ENCODE peak calls at places on chromosomes 2 and 18, in nine cellular contexts. P, U, A, I, K, H, V, Q and T are unnamed samples.

GRCh38 chr2:218962859-218963492 is 3.5 kb downstream of the CDK5R2 start:
- DNase-seq in P (peak), U (no peak), A (peak), I (peak), K (peak), H (peak), V (peak), Q (no peak), T (peak)

GRCh38 chr2:15613736-15614429 is 22.2 kb downstream of the DDX1 start:
- DNase-seq in P (no peak), U (no peak), A (no peak), I (no peak), K (no peak), H (no peak), V (no peak), Q (no peak), T (no peak)

GRCh38 chr2:54566896-54567295 is 110.8 kb downstream of the SPTBN1 start:
- DNase-seq in P (no peak), U (no peak), A (no peak), I (no peak), K (no peak), H (no peak), V (no peak), Q (no peak), T (no peak)

GRCh38 chr2:219440388-219441256 is 6.0 kb downstream of the SPEG start:
- DNase-seq in P (no peak), U (no peak), A (no peak), I (no peak), K (no peak), H (no peak), V (no peak), Q (no peak), T (peak)

GRCh38 chr2:158772306-158773078 is 22.6 kb upstream of the DAPL1 start:
- DNase-seq in P (no peak), U (no peak), A (peak), I (no peak), K (no peak), H (no peak), V (no peak), Q (no peak), T (no peak)

GRCh38 chr2:127174977-127175376 is 45.1 kb downstream of the CYP27C1 start:
- DNase-seq in P (no peak), U (no peak), A (no peak), I (no peak), K (no peak), H (no peak), V (peak), Q (no peak), T (no peak)

GRCh38 chr2:55099878-55100820 is 49.9 kb upstream of the RTN4 start:
- DNase-seq in P (no peak), U (no peak), A (no peak), I (no peak), K (no peak), H (no peak), V (no peak), Q (no peak), T (peak)

GRCh38 chr2:171147081-171147480 is 13.6 kb downstream of the TLK1 start:
- DNase-seq in P (no peak), U (no peak), A (no peak), I (no peak), K (no peak), H (no peak), V (no peak), Q (no peak), T (no peak)

GRCh38 chr2:100285691-100286090 is 36.6 kb downstream of the LONRF2 start:
- DNase-seq in P (no peak), U (no peak), A (no peak), I (no peak), K (peak), H (no peak), V (no peak), Q (no peak), T (peak)

GRCh38 chr2:72137498-72138010 is 10.1 kb downstream of the CYP26B1 start:
- DNase-seq in P (peak), U (no peak), A (peak), I (peak), K (no peak), H (no peak), V (peak), Q (no peak), T (peak)

GRCh38 chr18:3256693-3257626 is 5.0 kb upstream of the MYL12B start:
- DNase-seq in P (no peak), U (no peak), A (no peak), I (peak), K (no peak), H (no peak), V (no peak), Q (no peak), T (no peak)

GRCh38 chr18:56650056-56650455 is 1.1 kb upstream of the WDR7 start:
- DNase-seq in P (no peak), U (no peak), A (no peak), I (no peak), K (no peak), H (no peak), V (no peak), Q (no peak), T (no peak)

GRCh38 chr2:15311201-15311882 is 249.8 kb downstream of the NBAS start:
- DNase-seq in P (no peak), U (no peak), A (no peak), I (no peak), K (no peak), H (no peak), V (no peak), Q (peak), T (no peak)

GRCh38 chr2:201448701-201449100 is 2.6 kb downstream of the TRAK2 start:
- DNase-seq in P (no peak), U (no peak), A (no peak), I (no peak), K (no peak), H (no peak), V (no peak), Q (no peak), T (no peak)

GRCh38 chr2:96324716-96325037 is 440 bp upstream of the ITPRIPL1 start:
- DNase-seq in P (no peak), U (no peak), A (no peak), I (no peak), K (no peak), H (no peak), V (no peak), Q (no peak), T (no peak)

GRCh38 chr2:168632733-168633132 is 169.7 kb upstream of the NOSTRIN start:
- DNase-seq in P (no peak), U (no peak), A (peak), I (no peak), K (no peak), H (no peak), V (peak), Q (no peak), T (no peak)

DNA sequence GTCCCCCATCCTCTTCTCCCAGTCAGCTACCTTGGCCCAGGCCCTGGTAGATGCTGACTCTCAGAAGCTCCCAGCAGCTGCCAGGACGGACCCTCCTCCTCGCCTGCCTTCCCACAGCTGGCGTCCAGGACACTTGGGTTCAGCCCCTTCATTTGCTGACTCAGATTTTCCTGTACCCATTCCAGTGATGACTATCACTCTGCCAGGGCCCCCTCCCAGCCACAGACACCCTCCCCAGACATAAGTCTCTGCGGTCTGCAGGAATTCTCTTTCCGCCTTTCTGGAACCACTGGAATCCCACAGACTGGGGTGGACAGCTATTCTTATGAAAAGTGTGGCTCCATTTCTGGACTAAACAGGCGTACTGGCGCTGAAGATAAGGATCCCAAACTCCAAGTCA is 260.3 kb upstream of the EPAS1 start:
- DNase-seq in P (no peak), U (no peak), A (no peak), I (no peak), K (no peak), H (no peak), V (no peak), Q (no peak), T (no peak)
- TF ChIP-seq REST in P (no peak), U (no peak), A (no peak), I (no peak), K (no peak), H (no peak), V (peak), Q (no peak), T (no peak)

DNA sequence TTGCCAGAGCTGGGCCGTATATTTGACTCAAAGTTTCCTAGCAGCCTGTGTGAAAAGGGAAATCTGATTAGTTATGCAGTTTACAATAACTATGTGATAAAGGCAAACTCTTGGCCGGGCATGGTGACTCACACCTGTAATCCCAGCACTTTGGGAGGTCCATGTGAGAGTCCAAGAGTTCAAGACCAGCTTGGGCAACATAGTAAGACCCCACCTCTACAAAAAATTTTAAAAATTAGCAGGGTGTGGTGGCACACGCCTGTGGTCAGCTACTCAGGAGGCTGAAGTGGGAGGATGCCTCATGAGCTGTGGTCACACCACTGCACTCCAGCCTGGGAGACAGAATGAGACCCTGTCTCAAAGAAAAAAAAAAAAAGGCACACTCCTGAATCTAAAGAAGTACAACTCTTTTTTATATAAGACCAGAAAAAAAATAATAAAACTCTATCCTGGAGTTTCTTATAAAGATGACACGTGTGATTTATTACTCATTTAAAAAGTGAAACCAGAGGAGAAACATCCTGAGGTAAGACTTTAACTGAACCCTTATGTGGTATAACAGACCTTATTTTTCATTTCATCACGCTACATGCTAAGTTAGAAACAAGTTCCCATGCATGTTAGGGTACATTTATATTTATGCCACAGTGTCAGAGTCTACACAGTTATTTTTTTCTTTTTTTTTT is 32.6 kb upstream of the KCMF1 start:
- DNase-seq in P (no peak), U (no peak), A (no peak), I (peak), K (peak), H (no peak), V (no peak), Q (peak), T (peak)
- TF ChIP-seq REST in P (no peak), U (no peak), A (no peak), I (no peak), K (no peak), H (no peak), V (no peak), Q (no peak), T (no peak)

GRCh38 chr18:63178526-63178880 is 141.1 kb downstream of the BCL2 start:
- DNase-seq in P (no peak), U (no peak), A (no peak), I (no peak), K (no peak), H (peak), V (no peak), Q (no peak), T (no peak)
- TF ChIP-seq REST in P (no peak), U (no peak), A (no peak), I (no peak), K (no peak), H (no peak), V (no peak), Q (no peak), T (no peak)

GRCh38 chr18:79606621-79607331 is 72.8 kb upstream of the CTDP1 start:
- DNase-seq in P (no peak), U (no peak), A (no peak), I (no peak), K (no peak), H (no peak), V (no peak), Q (no peak), T (no peak)

GRCh38 chr18:79604205-79604912 is 75.2 kb upstream of the CTDP1 start:
- DNase-seq in P (no peak), U (no peak), A (no peak), I (no peak), K (no peak), H (no peak), V (no peak), Q (no peak), T (no peak)

GRCh38 chr18:79603321-79604204 is 76.0 kb upstream of the CTDP1 start:
- DNase-seq in P (no peak), U (no peak), A (no peak), I (no peak), K (no peak), H (no peak), V (no peak), Q (no peak), T (no peak)

GRCh38 chr18:79605481-79605880 is 74.1 kb upstream of the CTDP1 start:
- DNase-seq in P (no peak), U (no peak), A (no peak), I (no peak), K (no peak), H (no peak), V (no peak), Q (no peak), T (no peak)

GRCh38 chr18:79604913-79605235 is 74.7 kb upstream of the CTDP1 start:
- DNase-seq in P (no peak), U (no peak), A (no peak), I (no peak), K (no peak), H (no peak), V (no peak), Q (no peak), T (no peak)
- TF ChIP-seq REST in P (no peak), U (no peak), A (no peak), I (no peak), K (no peak), H (no peak), V (no peak), Q (no peak), T (no peak)

DNA sequence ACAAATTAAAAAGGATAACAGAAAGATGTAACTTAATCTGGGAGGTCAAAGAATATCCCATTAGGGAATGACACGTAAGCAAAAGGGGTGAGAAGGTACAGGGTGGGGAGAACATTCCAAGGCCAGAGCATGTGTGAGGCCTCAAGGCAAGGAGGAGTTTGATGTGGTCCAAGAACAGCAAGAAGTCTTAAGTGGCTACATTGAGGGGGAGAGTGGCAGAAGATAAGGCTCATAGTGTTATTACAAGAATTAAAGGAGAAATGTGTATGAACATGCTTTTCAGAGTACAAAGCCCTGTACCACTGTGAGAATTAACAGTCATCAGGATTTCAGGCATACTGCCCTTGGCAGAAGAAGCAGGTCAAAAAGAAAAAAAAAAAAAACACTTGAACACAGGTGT is 174.4 kb upstream of the ERBB4 start:
- DNase-seq in P (no peak), U (no peak), A (no peak), I (no peak), K (no peak), H (no peak), V (no peak), Q (no peak), T (no peak)
- TF ChIP-seq REST in P (no peak), U (no peak), A (no peak), I (no peak), K (no peak), H (no peak), V (no peak), Q (no peak), T (no peak)

DNA sequence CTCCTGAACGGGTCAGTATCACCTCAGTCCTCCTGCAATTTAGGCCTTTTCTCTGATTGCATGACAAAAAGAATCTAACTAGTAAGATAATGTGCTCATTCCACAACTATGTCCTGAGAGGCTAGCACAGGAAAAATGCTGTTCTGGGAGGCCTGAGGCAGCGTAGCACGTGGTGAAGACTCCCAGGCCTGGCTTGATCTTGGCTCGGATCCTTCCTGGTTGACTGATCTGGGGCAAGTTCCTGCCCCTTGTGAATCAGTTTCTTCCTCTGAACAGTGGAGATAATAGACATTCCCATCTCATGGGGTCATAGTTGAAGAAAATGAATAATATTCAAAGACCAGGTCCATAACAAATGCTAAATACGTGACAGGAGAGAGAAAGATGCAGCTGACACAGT is 12.3 kb downstream of the FBLN7 start:
- DNase-seq in P (no peak), U (no peak), A (no peak), I (no peak), K (no peak), H (no peak), V (no peak), Q (no peak), T (no peak)
- TF ChIP-seq REST in P (no peak), U (no peak), A (no peak), I (no peak), K (no peak), H (no peak), V (no peak), Q (no peak), T (no peak)

GRCh38 chr2:207156451-207157161 is 9.1 kb downstream of the KLF7 start:
- DNase-seq in P (no peak), U (no peak), A (no peak), I (peak), K (no peak), H (no peak), V (no peak), Q (no peak), T (no peak)
- TF ChIP-seq REST in P (no peak), U (no peak), A (no peak), I (no peak), K (no peak), H (no peak), V (no peak), Q (no peak), T (no peak)

DNA sequence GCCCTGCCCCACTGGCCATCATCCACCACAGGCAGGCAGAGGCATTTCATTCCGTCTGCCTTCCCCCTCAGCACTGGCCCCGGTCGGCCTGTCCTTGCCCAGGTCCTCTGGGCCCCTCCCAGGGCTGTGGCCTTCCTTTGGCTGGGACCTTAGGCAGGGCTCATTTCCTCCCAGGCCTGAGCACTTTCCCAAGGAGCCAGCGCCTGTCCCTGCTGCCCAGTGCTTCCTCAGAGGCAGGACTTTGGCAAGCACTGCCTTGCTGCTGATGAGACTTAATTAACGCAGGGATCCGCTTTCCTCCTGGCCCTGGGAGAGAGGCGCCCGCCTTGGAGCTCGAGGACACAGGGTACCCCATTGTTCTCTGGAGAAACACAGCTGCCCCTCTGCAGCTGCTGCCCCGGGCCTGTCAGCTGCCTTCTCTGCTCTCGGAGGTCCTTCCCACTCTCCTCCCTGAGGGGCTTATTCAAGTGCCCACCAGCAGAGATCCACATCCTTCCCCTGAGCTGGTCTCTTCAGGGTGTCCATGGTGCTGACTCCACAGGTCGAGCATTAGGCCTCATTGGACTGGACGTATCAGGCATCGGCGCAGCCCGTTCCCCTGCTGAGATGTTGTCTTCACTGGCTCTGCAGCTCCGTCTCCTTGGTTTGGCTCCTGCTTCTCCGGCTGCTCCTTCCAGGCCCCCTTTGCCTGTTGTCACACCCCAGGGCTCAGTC is 42.9 kb downstream of the ATOH8 start:
- DNase-seq in P (no peak), U (no peak), A (no peak), I (no peak), K (no peak), H (no peak), V (peak), Q (no peak), T (no peak)
- TF ChIP-seq REST in P (no peak), U (peak), A (no peak), I (no peak), K (no peak), H (peak), V (peak), Q (no peak), T (no peak)

DNA sequence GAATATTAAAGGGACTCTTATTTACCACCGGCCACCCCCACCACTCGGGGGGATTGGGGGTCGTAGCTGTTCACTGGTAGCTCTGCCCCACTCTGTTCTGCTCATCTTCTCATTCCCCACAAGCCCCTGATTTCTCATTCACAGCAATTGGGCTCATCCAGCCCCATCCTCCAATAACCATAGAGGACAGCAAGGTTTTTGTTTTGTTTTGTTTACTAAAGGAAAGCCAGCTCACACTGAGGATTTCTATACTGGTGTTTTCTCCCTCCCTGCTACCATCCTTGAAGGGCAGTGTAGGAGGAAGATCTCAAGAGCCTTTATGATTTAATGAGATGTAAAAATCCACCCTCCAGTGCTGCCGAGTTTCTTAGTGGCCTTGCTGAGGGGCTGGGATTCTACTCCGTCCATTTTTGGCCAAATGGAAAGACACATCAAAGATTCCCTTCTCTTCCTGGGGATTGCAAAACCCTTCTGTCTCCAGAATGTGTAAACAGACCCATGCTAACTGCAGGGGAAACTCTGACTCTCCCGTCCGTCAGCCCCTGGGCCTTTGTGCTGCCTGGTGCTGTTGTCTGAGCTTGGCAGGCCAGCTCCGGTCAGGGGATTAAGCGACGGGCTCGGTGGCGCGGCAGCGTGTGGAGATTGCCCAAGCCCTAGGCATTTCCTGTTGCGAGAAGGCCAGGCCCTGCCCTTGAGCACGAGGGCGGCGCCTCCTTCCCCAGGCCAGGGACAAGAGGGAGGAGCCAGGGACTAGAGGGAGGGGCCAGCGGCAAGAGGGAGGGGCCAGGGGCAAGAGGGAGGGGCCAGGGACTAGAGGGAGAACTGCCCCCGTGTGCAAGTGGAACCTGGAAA is 165.0 kb downstream of the ANTXR1 start:
- DNase-seq in P (peak), U (no peak), A (peak), I (peak), K (peak), H (peak), V (peak), Q (no peak), T (peak)
- TF ChIP-seq REST in P (no peak), U (no peak), A (no peak), I (peak), K (no peak), H (no peak), V (no peak), Q (no peak), T (no peak)

GRCh38 chr2:40093036-40093673 is 314.1 kb upstream of the THUMPD2 start:
- DNase-seq in P (no peak), U (no peak), A (peak), I (no peak), K (no peak), H (no peak), V (no peak), Q (no peak), T (no peak)

GRCh38 chr2:40098786-40099470 is 319.9 kb upstream of the THUMPD2 start:
- DNase-seq in P (no peak), U (no peak), A (no peak), I (no peak), K (no peak), H (no peak), V (no peak), Q (no peak), T (no peak)

GRCh38 chr2:40097691-40098376 is 318.8 kb upstream of the THUMPD2 start:
- DNase-seq in P (no peak), U (peak), A (no peak), I (no peak), K (no peak), H (no peak), V (no peak), Q (no peak), T (no peak)

GRCh38 chr2:40096360-40096759 is 317.3 kb upstream of the THUMPD2 start:
- DNase-seq in P (no peak), U (no peak), A (no peak), I (no peak), K (no peak), H (no peak), V (no peak), Q (no peak), T (no peak)

GRCh38 chr2:40095003-40095402 is 315.9 kb upstream of the THUMPD2 start:
- DNase-seq in P (no peak), U (no peak), A (no peak), I (no peak), K (no peak), H (no peak), V (no peak), Q (no peak), T (peak)
- TF ChIP-seq REST in P (no peak), U (no peak), A (no peak), I (no peak), K (no peak), H (no peak), V (no peak), Q (no peak), T (no peak)